ENCODE peak calls at places on chromosomes 4 and X, in four cellular contexts. M is keratinocyte, I is endothelial cell of umbilical vein, B is neural progenitor cell. D is an unnamed sample. For H3K79me2, the result is how much of the 10 kb centered on the place peaks cover.

GRCh38 chr4:54225671-54226398 is 3.3 kb upstream of the PDGFRA start:
- DNase-seq in B (peak), I (no peak), M (no peak), D (no peak)

GRCh38 chr4:86522349-86522748 is 71.8 kb upstream of the PTPN13 start:
- DNase-seq in M (no peak), I (no peak), B (no peak), D (no peak)

GRCh38 chr4:88858752-88859151 is 161.1 kb upstream of the NAP1L5 start:
- DNase-seq in I (no peak), B (no peak), M (no peak), D (peak)

GRCh38 chr4:168440442-168441264 is 39.6 kb downstream of the DDX60L start:
- DNase-seq in M (no peak), I (peak), B (no peak), D (no peak)

GRCh38 chr4:186330368-186330767 is 64.4 kb downstream of the F11 start:
- DNase-seq in M (no peak), I (no peak), B (no peak), D (no peak)

GRCh38 chr4:42865572-42866189 is 26.8 kb upstream of the GRXCR1 start:
- DNase-seq in B (peak), I (peak), M (no peak), D (peak)

GRCh38 chr4:13493793-13494192 is 9.7 kb upstream of the RAB28 start:
- DNase-seq in M (no peak), B (no peak), I (no peak), D (no peak)

GRCh38 chr4:140702096-140702757 is 54.0 kb downstream of the TBC1D9 start:
- DNase-seq in B (no peak), I (no peak), M (no peak), D (no peak)

GRCh38 chr4:119550857-119551532 is 77.6 kb downstream of the PDE5A start:
- DNase-seq in I (no peak), B (peak), M (no peak), D (no peak)

GRCh38 chr4:111537861-111538260 is 607.4 kb upstream of the FAM241A start:
- DNase-seq in I (no peak), M (no peak), B (no peak), D (no peak)

GRCh38 chrX:43500240-43500639 is 155.9 kb upstream of the MAOA start:
- DNase-seq in B (peak), M (no peak), I (no peak), D (no peak)

GRCh38 chr4:44447563-44448504 is 775 bp downstream of the KCTD8 start:
- DNase-seq in B (peak), M (no peak), I (peak), D (no peak)

GRCh38 chr4:10781805-10782204 is 97.2 kb upstream of the CLNK start:
- DNase-seq in M (no peak), B (no peak), I (no peak), D (no peak)

GRCh38 chr4:156006192-156006591 is 52.5 kb upstream of the CTSO start:
- DNase-seq in B (no peak), M (no peak), I (no peak), D (no peak)

GRCh38 chrX:40153335-40154221 is 55.8 kb upstream of the BCOR start:
- DNase-seq in B (peak), I (no peak), M (no peak), D (peak)

GRCh38 chr4:38062894-38063168 is 102.6 kb downstream of the PTTG2 start:
- DNase-seq in M (no peak), B (no peak), I (no peak), D (no peak)

GRCh38 chr4:76377922-76378321 is 43.0 kb downstream of the CCDC158 start:
- DNase-seq in B (peak), I (peak), M (no peak), D (peak)

GRCh38 chr4:153963216-153963615 is 174.3 kb upstream of the SFRP2 start:
- DNase-seq in M (no peak), I (no peak), B (peak), D (no peak)

GRCh38 chrX:63012574-63012973 is 338.6 kb downstream of the SPIN4 start:
- DNase-seq in I (no peak), M (no peak), B (no peak), D (no peak)

GRCh38 chrX:23854122-23854521 is 53.6 kb downstream of the APOO start:
- DNase-seq in I (no peak), M (no peak), B (no peak), D (no peak)

GRCh38 chrX:100994352-100995281 is 25.1 kb downstream of the ARL13A start:
- DNase-seq in I (peak), M (no peak), B (no peak), D (no peak)

GRCh38 chrX:53440631-53441517 is 6.7 kb upstream of the HSD17B10 start:
- DNase-seq in B (peak), M (no peak), I (peak), D (no peak)

GRCh38 chrX:38600089-38600755 is 38.9 kb downstream of the TSPAN7 start:
- DNase-seq in I (no peak), B (peak), M (no peak), D (no peak)

GRCh38 chr4:138263438-138263837 is 21.3 kb upstream of the SLC7A11 start:
- DNase-seq in B (no peak), M (no peak), I (no peak), D (no peak)

GRCh38 chr4:77877167-77877566 is 14.5 kb downstream of the MRPL1 start:
- DNase-seq in I (no peak), M (no peak), B (no peak), D (no peak)

GRCh38 chr4:8113611-8114343 is 44.8 kb downstream of the ABLIM2 start:
- DNase-seq in B (no peak), M (no peak), I (no peak), D (no peak)

GRCh38 chr4:176443646-176444409 is 124.1 kb downstream of the SPCS3 start:
- DNase-seq in B (no peak), I (no peak), M (no peak), D (no peak)

GRCh38 chr4:149465941-149466340 is 349.7 kb downstream of the IQCM start:
- DNase-seq in M (peak), B (no peak), I (no peak), D (no peak)

GRCh38 chr4:70603856-70604255 is 11.8 kb downstream of the AMBN start:
- DNase-seq in I (no peak), M (no peak), B (no peak), D (no peak)

GRCh38 chr4:60605651-60606354 is 594.3 kb upstream of the ADGRL3 start:
- DNase-seq in M (no peak), I (no peak), B (peak), D (no peak)

GRCh38 chr4:61431131-61431530 is 231.0 kb downstream of the ADGRL3 start:
- DNase-seq in B (no peak), M (no peak), I (no peak), D (no peak)

GRCh38 chr4:48943387-48943786 is 36.8 kb upstream of the OCIAD2 start:
- DNase-seq in B (no peak), I (no peak), M (no peak), D (peak)

GRCh38 chrX:70454441-70455365 is 10.1 kb downstream of the DLG3 start:
- DNase-seq in I (peak), M (peak), B (peak), D (peak)

GRCh38 chr4:144507309-144508101 is 138.5 kb upstream of the HHIP start:
- DNase-seq in B (no peak), M (no peak), I (no peak), D (no peak)

GRCh38 chr4:114287079-114287696 is 307.7 kb upstream of the ARSJ start:
- DNase-seq in M (no peak), I (no peak), B (no peak), D (no peak)

GRCh38 chr4:17414392-17414791 is 97.5 kb downstream of the QDPR start:
- DNase-seq in I (no peak), M (no peak), B (no peak), D (no peak)

GRCh38 chr4:6324999-6325790 is 55.5 kb downstream of the WFS1 start:
- DNase-seq in B (peak), M (peak), I (peak), D (no peak)
- H3K4me2 ChIP-seq in B (no peak), M (peak), I (peak), D (no peak)

DNA sequence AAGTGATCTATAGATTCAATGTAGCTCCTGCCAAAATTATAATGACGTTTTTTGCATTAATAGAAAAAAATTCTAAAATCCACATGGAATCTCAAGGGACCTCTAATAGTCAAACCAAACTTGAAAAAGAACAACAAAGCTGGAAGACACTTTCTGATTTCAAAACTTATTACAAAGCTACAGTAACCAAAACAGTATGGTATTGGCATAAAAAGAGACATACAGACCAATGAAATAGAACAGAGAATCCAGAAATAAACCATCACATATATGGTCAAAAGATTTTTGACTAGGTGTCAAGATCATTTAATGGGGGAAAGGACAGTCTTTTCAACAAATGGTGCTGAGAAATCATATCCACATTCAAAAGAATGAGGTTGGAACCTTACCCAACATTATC is 4.0 kb downstream of the FBXO8 start:
- DNase-seq in I (no peak), B (no peak), M (no peak), D (no peak)
- H3K79me2 ChIP-seq in I (under half), B (half or more), M (under half), D (under half)

DNA sequence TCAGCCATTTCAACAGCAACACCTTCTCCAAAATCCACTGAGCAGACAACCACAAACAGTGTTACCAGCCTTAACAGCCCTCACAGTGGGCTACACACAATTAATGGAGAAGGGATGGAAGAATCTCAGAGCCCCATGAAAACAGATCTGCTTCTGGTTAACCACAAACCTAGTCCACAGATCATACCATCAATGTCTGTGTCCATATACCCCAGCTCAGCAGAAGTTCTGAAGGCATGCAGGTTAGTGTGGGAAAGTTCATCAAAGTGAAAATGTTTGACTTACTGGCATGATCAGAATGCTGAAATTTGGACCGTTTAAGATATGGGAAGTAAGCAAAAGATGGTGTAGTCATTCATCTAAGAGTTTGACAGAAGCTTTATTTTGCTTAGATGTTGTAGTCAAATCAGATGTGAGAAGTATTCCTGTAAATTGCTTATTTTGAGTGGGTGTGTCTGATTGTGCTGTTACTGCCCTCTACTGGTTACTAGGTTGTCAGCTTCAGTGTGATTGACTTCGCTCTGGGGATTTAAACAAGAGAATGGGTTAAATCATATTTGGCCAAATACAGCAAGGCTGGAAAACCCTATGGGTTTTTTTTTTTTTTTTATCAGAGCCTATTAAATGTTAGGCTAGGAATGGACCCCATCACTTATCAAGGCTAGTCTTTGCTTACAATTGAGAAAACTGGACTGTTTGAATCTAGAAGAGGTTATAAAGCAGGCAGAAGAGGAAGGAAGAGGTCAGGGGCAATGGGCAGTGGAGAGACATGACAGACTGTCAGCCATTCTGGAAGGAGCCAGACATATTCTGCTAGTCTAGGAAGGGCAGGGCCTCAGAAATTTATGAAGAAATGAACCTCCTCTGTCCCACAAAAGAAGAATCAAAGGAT is 130.3 kb downstream of the DIPK2B start:
- DNase-seq in M (no peak), B (peak), I (peak), D (peak)
- H3K4me2 ChIP-seq in M (no peak), B (no peak), I (no peak), D (no peak)

DNA sequence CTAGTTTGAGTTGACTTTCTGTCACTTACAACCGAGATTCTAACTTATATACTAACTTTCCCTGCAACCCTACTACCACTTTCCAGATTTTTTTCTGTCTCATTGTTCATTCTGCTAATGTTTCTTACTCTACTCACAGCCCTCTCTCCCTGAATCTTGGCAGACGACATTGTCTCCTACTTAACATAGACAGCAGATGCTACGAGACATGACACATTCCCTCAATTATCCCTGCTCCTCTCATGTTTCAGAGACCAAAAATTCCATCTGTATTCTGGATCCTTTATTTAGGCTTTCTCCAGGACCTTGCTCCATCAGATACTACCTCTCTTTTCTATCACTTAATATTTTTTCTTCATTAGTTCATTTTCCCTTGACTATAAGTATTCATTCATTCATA is 379.1 kb upstream of the TEX13C start:
- DNase-seq in B (no peak), M (no peak), I (no peak), D (no peak)
- H3K79me2 ChIP-seq in B (under half), M (under half), I (under half), D (under half)